ENCODE peak calls at places on chromosomes 1 and 21, in five cellular contexts. T, S, A, K and N are unnamed samples.

GRCh38 chr1:157798211-157798610 is 21.3 kb upstream of the FCRL2 start:
- DNase-seq in T (no peak), S (no peak), A (no peak), K (no peak), N (no peak)

GRCh38 chr1:111833334-111833733 is 77.6 kb downstream of the DDX20 start:
- DNase-seq in T (no peak), S (peak; percentile 4), A (no peak), K (no peak), N (no peak)

GRCh38 chr1:152869808-152870419 is 8.2 kb upstream of the SMCP start:
- DNase-seq in T (peak; percentile 4), S (peak; percentile 75), A (peak; percentile 52), K (peak; percentile 81), N (no peak)

GRCh38 chr1:228104526-228105251 is 1.6 kb upstream of the C1orf35 start:
- DNase-seq in T (no peak), S (no peak), A (no peak), K (no peak), N (no peak)

GRCh38 chr1:235745448-235746136 is 96.0 kb upstream of the GNG4 start:
- DNase-seq in T (no peak), S (no peak), A (no peak), K (no peak), N (no peak)

GRCh38 chr1:1069711-1070676 is 4.1 kb downstream of the RNF223 start:
- DNase-seq in T (no peak), S (no peak), A (no peak), K (peak; percentile 54), N (no peak)

GRCh38 chr1:86277909-86278308 is 118.2 kb downstream of the ODF2L start:
- DNase-seq in T (no peak), S (no peak), A (no peak), K (no peak), N (no peak)

GRCh38 chr1:145892486-145893087 is 6.9 kb upstream of the ANKRD35 start:
- DNase-seq in T (no peak), S (no peak), A (no peak), K (no peak), N (no peak)

GRCh38 chr1:242454262-242455051 is 70.0 kb downstream of the PLD5 start:
- DNase-seq in T (no peak), S (peak; percentile 74), A (no peak), K (no peak), N (no peak)

GRCh38 chr21:31176725-31177124 is 138.4 kb upstream of the KRTAP19-8 start:
- DNase-seq in T (no peak), S (peak; percentile 28), A (no peak), K (no peak), N (no peak)

GRCh38 chr1:171126504-171126903 is 35.8 kb downstream of the FMO3 start:
- DNase-seq in T (no peak), S (no peak), A (no peak), K (peak; percentile 45), N (no peak)

GRCh38 chr1:24481098-24481497 is 21.5 kb upstream of the RCAN3 start:
- DNase-seq in T (no peak), S (peak; percentile 84), A (peak; percentile 62), K (peak; percentile 78), N (no peak)

GRCh38 chr1:14653461-14653960 is 55.0 kb downstream of the KAZN start:
- DNase-seq in T (no peak), S (no peak), A (no peak), K (no peak), N (no peak)

GRCh38 chr1:26597629-26598039 is 68.1 kb downstream of the RPS6KA1 start:
- DNase-seq in T (no peak), S (peak; percentile 78), A (no peak), K (no peak), N (no peak)

GRCh38 chr1:35763211-35763610 is 6.6 kb downstream of the CLSPN start:
- DNase-seq in T (no peak), S (no peak), A (no peak), K (no peak), N (no peak)

GRCh38 chr21:42051788-42052187 is 19.3 kb upstream of the UMODL1 start:
- DNase-seq in T (no peak), S (no peak), A (no peak), K (no peak), N (no peak)

GRCh38 chr1:240027059-240027462 is 64.6 kb upstream of the FMN2 start:
- DNase-seq in T (no peak), S (peak; percentile 82), A (peak; percentile 12), K (peak; percentile 47), N (no peak)

GRCh38 chr1:216168481-216169005 is 254.7 kb downstream of the USH2A start:
- DNase-seq in T (no peak), S (no peak), A (no peak), K (no peak), N (no peak)

GRCh38 chr1:33388989-33389771 is 41.7 kb downstream of the PHC2 start:
- DNase-seq in T (no peak), S (no peak), A (no peak), K (no peak), N (no peak)

GRCh38 chr1:32753532-32754281 is 51.1 kb upstream of the SYNC start:
- DNase-seq in T (peak; percentile 48), S (peak; percentile 28), A (peak; percentile 79), K (peak; percentile 83), N (peak; percentile 72)

GRCh38 chr1:6252374-6252710 is 8.4 kb downstream of the HES3 start:
- DNase-seq in T (no peak), S (no peak), A (no peak), K (no peak), N (no peak)

GRCh38 chr1:56566040-56566774 is 13.2 kb downstream of the PLPP3 start:
- DNase-seq in T (no peak), S (no peak), A (no peak), K (no peak), N (no peak)

GRCh38 chr1:45430486-45430885 is 60.5 kb downstream of the TESK2 start:
- DNase-seq in T (no peak), S (peak; percentile 17), A (no peak), K (no peak), N (no peak)